ENCODE peak calls at places on chromosomes 5 and 9, in six cellular contexts. S is H9, D is IMR-90, Z is neuronal stem cell, J is H1, N is trophoblast cell. G is an unnamed sample.

GRCh38 chr9:728535-728934 is 113.0 kb upstream of the DMRT1 start:
- DNase-seq in N (no peak), D (no peak), Z (no peak), J (no peak), S (no peak), G (no peak)

GRCh38 chr9:104388071-104388470 is 116.0 kb upstream of the OR13F1 start:
- DNase-seq in Z (no peak), S (no peak), D (no peak), N (no peak), J (no peak), G (no peak)

GRCh38 chr5:149762958-149763630 is 33.0 kb downstream of the PPARGC1B start:
- DNase-seq in J (no peak), D (no peak), S (no peak), Z (no peak), N (no peak), G (no peak)

GRCh38 chr5:41636605-41637004 is 126.2 kb upstream of the PLCXD3 start:
- DNase-seq in Z (peak; percentile 20), N (peak; percentile 55), J (no peak), D (peak; percentile 28), S (peak; percentile 54), G (peak; percentile 4)

GRCh38 chr9:128249914-128250838 is 25.6 kb downstream of the GOLGA2 start:
- DNase-seq in N (peak; percentile 82), J (peak; percentile 93), Z (peak; percentile 88), S (peak; percentile 96), D (peak; percentile 33), G (peak; percentile 65)

GRCh38 chr9:128555180-128555721 is 2.9 kb downstream of the SPTAN1 start:
- DNase-seq in Z (peak; percentile 52), N (peak; percentile 88), D (peak; percentile 79), S (peak; percentile 37), J (no peak), G (peak; percentile 66)

GRCh38 chr9:120928720-120929389 is 2.3 kb upstream of the TRAF1 start:
- DNase-seq in J (no peak), Z (peak; percentile 45), D (no peak), S (peak; percentile 73), N (peak; percentile 55), G (peak; percentile 46)

GRCh38 chr5:60487885-60488425 is 212.0 kb downstream of the DEPDC1B start:
- DNase-seq in N (peak; percentile 27), D (no peak), Z (no peak), S (no peak), J (no peak), G (peak; percentile 51)

DNA sequence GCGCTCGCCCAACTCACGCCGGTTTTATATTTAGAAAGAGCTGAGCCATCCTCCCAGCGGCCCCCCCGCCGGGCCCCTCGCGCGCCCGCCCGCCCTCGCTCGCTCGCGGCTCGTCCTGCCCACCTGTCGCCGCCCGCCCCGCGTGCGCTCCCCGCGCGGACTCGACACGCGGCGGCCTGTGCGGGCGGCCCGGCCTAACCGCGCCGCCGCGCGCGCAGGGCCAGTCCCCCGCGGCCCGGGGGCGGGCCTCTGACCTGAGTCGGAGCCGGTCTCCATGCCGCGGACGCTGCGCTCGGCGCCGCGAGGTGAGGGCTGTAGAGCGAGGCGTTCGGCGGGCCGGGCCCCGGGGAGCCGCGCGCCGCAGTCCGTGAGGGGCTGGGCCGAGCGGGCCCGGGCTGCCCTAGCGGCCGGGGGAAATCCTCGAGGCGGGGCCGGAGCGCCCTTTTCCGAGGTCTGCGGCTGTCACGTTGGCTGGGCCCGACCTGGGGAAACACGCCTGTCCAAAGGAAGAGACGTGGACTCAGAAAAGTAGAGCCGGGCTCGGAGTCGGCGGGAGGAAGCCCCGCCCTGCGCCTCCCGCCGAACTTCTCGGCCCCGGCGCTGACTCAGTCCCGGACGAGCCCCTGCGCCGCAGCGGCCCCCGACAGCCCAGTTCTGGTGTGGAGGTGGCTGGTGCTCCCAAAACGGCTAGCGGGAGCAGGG is at the start of gene ECPAS:
- DNase-seq in N (peak; percentile 85), D (peak; percentile 78), J (no peak), Z (peak; percentile 60), S (peak; percentile 75), G (peak; percentile 91)
- H3K18ac ChIP-seq in N (peak within 1 kb of the TSS; percentile 99), D (peak within 1 kb of the TSS; percentile 18), J (no peak within 1 kb of the TSS), Z (peak within 1 kb of the TSS; percentile 96), S (peak within 1 kb of the TSS; percentile 88), G (peak within 1 kb of the TSS; percentile 98)

DNA sequence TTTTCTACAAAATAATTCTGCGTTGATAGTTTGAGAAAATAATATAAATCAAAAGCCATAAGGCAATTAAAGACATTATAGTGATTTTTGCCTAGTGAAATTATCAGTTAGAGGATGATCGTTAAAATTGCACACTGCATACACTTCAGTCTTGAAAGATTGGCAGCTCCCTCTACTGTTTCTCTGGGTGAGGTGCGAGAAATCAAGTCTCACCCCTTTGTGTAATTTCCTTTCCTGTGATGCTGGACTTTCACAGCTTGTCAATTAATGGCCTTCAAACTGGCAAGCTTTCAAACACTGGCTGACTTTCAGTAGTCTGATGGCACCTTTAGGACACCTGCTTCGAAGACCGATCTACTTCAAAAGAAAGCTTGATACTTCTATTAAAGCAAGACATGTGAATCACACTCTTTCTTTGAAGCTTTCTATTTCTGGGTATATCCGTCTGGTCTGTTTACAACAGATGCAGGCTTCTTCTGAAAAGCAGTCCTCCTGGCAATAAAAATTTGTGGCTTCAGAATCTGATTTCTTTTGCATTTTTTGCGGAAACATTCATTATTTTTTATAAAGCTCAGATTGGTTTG is 706.8 kb upstream of the PTPRD start:
- DNase-seq in S (no peak), N (peak; percentile 1), D (no peak), Z (peak; percentile 39), J (no peak), G (peak; percentile 50)
- H2AFZ ChIP-seq in S (no peak overlapping the region), N (no peak overlapping the region), D (no peak overlapping the region), Z (peak overlapping the region; percentile 59), J (peak overlapping the region; percentile 61), G (no peak overlapping the region)

DNA sequence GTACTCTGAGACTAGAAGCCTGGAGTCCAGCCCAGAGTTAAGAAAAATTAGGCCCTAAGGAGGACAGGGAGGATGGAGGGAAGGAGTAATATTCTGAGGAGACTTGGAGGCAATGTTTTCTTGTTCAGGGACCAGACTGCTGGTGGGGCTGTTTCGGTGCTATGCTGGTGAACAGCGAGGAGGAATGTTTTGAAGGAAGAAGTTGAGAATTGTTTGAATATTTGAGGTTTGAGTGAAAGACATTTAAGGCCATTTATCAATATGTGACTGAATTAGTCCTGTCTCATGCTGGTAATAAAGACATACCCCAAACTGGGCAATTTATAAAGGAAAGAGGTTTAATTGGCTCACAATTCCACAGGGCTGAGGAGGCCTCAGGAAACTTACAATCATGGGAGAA is 552.5 kb upstream of the DAB2 start:
- DNase-seq in N (no peak), D (no peak), S (no peak), J (no peak), Z (no peak), G (no peak)
- H3K18ac ChIP-seq in N (no peak overlapping the region), D (no peak overlapping the region), S (no peak overlapping the region), J (no peak overlapping the region), Z (no peak overlapping the region), G (no peak overlapping the region)

GRCh38 chr5:107773479-107773878 is 102.7 kb upstream of the EFNA5 start:
- DNase-seq in S (no peak), J (no peak), Z (no peak), D (no peak), N (no peak), G (no peak)

GRCh38 chr5:107776506-107776905 is 105.8 kb upstream of the EFNA5 start:
- DNase-seq in S (no peak), J (no peak), D (no peak), N (no peak), Z (no peak), G (no peak)

GRCh38 chr5:107778651-107779050 is 107.9 kb upstream of the EFNA5 start:
- DNase-seq in Z (no peak), S (no peak), D (no peak), N (no peak), J (no peak), G (no peak)

GRCh38 chr5:107779472-107779871 is 108.7 kb upstream of the EFNA5 start:
- DNase-seq in Z (no peak), S (no peak), N (no peak), J (no peak), D (no peak), G (no peak)

GRCh38 chr5:107777161-107777740 is 106.5 kb upstream of the EFNA5 start:
- DNase-seq in D (no peak), J (no peak), S (no peak), N (no peak), Z (no peak), G (no peak)
- H2AFZ ChIP-seq in D (no peak overlapping the region), J (no peak overlapping the region), S (no peak overlapping the region), N (no peak overlapping the region), Z (peak overlapping the region; percentile 32), G (no peak overlapping the region)

DNA sequence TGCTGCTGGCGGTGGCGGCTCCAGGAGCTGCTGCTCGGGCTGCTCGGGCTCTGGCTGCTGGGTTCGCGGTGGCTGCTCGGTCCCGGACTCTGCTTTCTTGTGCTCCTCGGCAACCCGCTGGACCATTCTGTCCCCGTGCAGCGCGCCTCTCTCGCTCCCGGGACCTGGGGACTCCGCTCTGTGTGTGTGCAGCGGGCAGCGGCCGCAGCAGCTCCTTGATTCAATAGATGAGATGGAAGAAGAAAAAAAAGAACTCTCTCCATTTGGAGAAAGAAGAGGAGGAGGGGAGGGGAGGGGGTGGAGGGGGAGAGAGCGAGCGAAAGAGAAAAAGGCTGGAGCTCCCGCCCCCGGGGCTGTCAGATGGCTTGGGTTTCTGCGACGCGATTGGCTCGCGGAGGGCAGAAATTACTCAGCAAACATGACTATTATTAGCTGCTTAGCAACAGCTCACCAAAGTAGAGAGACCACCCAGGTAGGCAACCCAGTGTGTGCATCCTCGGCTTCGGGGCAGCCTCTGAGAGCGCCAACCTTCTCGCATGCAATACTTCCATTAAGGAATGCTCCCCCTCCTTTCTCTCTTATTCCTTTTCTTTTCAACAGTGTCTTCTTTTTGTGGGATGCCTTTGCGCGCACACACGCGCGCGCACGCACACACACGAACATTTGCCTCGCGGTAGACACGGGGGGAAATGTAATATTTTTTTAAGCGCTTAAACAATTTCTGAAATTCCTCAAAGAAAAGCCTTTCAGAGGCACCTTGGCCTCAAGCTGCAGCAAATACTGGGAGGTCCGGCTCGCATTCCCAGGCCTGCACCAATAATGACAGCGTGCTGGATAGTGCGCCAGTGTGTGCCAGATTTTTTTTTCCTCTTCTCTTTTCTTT is 7.6 kb downstream of the PTCH1 start:
- DNase-seq in S (peak; percentile 96), J (peak; percentile 92), D (peak; percentile 92), N (peak; percentile 87), Z (peak; percentile 97), G (peak; percentile 98)
- H3K18ac ChIP-seq in S (peak overlapping the region; percentile 80), J (peak overlapping the region; percentile 66), D (no peak overlapping the region), N (peak overlapping the region; percentile 95), Z (peak overlapping the region; percentile 99), G (peak overlapping the region; percentile 95)